ENCODE peak calls at places on chromosomes 3 and 15, in five cellular contexts. A is hepatocyte, V is mucosa of descending colon, P is IMR-90, I is left ventricle myocardium inferior. G is an unnamed sample. For H3K36me3, the result is how much of the 10 kb centered on the place peaks cover.

GRCh38 chr3:112582242-112582874 is 20.5 kb downstream of the SLC35A5 start:
- DNase-seq in V (no peak), I (no peak), P (peak), A (peak), G (no peak)

GRCh38 chr3:134312072-134312872 is 61.6 kb upstream of the RYK start:
- DNase-seq in I (no peak), P (no peak), V (peak), A (no peak), G (peak)

GRCh38 chr15:39391230-39391629 is 189.6 kb upstream of the THBS1 start:
- DNase-seq in I (no peak), V (no peak), A (no peak), P (no peak), G (no peak)

GRCh38 chr3:98733778-98734281 is 29.3 kb upstream of the ST3GAL6 start:
- DNase-seq in V (peak), P (no peak), I (no peak), A (peak), G (no peak)

GRCh38 chr3:43365601-43366305 is 79.4 kb downstream of the SNRK start:
- DNase-seq in A (no peak), V (no peak), I (no peak), P (no peak), G (peak)

GRCh38 chr3:119333773-119334492 is 39.8 kb downstream of the ARHGAP31 start:
- DNase-seq in V (no peak), I (peak), P (no peak), A (no peak), G (no peak)

GRCh38 chr15:77542491-77543001 is 90.2 kb downstream of the LINGO1 start:
- DNase-seq in A (no peak), I (no peak), V (no peak), P (peak), G (no peak)

GRCh38 chr3:20057612-20058180 is 17.4 kb downstream of the KAT2B start:
- DNase-seq in I (no peak), P (no peak), A (no peak), V (no peak), G (no peak)

GRCh38 chr15:98903377-98904018 is 104.1 kb downstream of the PGPEP1L start:
- DNase-seq in P (peak), V (no peak), A (no peak), I (no peak), G (no peak)

GRCh38 chr3:124483915-124484470 is 246.3 kb upstream of the UMPS start:
- DNase-seq in A (no peak), P (peak), V (no peak), I (no peak), G (no peak)

DNA sequence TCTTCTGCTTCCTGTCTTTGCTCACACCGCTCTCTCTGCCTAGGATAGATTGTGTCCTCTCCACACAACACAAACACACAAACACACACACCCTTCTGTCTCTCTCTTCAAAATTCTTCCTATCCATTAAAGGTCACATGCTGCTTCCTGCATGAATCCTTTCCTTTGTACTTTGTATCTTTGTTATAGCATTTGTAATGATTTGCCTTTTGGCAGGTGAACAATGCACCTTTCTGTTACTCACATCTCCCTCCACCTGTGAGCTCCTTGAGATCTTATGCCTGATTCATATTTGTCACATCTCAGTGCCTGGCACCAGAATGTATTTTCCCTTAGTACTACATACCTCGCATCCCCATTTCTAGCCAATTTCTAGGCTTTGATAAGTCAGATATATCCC is 251.4 kb upstream of the UMPS start:
- DNase-seq in V (no peak), P (no peak), I (no peak), A (no peak), G (no peak)
- H3K4me3 ChIP-seq in V (no peak), P (no peak), I (no peak), A (no peak), G (no peak)

GRCh38 chr3:17076940-17077605 is 192.3 kb downstream of the PLCL2 start:
- DNase-seq in A (no peak), I (no peak), V (no peak), P (no peak), G (no peak)
- H3K36me3 ChIP-seq in A (under half), I (under half), V (under half), P (under half), G (under half)

GRCh38 chr3:37519236-37519635 is 342.4 kb upstream of the CTDSPL start:
- DNase-seq in V (no peak), P (no peak), I (no peak), A (no peak), G (no peak)
- H3K4me3 ChIP-seq in V (no peak), P (no peak), I (no peak), A (no peak), G (no peak)

GRCh38 chr3:12585970-12586369 is 29.1 kb downstream of the MKRN2 start:
- DNase-seq in A (no peak), I (no peak), P (no peak), V (no peak), G (no peak)

GRCh38 chr3:12582730-12583129 is 25.8 kb downstream of the MKRN2 start:
- DNase-seq in A (no peak), I (no peak), P (no peak), V (no peak), G (no peak)

GRCh38 chr3:12585181-12585580 is 28.3 kb downstream of the MKRN2 start:
- DNase-seq in I (no peak), V (no peak), P (no peak), A (no peak), G (no peak)

GRCh38 chr3:12583280-12583679 is 26.4 kb downstream of the MKRN2 start:
- DNase-seq in I (no peak), A (no peak), P (no peak), V (no peak), G (no peak)

GRCh38 chr3:12584091-12584490 is 27.2 kb downstream of the MKRN2 start:
- DNase-seq in V (no peak), A (no peak), I (no peak), P (no peak), G (no peak)
- H3K36me3 ChIP-seq in V (under half), A (under half), I (half or more), P (half or more), G (under half)

DNA sequence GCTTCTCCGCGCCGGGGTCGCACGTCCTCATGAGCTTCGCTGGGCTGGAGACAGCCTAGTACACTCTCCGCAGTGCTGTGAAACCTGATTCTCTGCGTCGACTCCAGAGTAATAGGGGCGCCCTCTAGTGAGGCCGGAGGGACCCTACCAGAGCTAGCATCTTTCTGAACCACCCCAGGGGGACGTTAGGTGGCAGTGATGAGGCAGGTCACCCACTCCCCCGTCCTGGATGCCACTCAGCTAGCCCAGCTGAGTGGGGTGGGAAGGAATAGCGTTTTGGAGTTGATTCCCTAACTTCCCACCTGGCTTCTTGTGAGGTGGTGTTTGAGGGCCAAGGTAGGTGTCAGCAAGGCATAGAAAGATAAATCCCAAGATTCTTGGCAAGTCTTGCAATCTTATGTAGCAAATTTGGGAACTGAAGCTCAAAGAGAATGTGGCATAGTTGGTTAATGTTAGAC is 4.0 kb downstream of the DUOXA2 start:
- DNase-seq in I (peak), P (peak), V (peak), A (peak), G (peak)
- H3K4me3 ChIP-seq in I (peak), P (no peak), V (no peak), A (no peak), G (peak)

DNA sequence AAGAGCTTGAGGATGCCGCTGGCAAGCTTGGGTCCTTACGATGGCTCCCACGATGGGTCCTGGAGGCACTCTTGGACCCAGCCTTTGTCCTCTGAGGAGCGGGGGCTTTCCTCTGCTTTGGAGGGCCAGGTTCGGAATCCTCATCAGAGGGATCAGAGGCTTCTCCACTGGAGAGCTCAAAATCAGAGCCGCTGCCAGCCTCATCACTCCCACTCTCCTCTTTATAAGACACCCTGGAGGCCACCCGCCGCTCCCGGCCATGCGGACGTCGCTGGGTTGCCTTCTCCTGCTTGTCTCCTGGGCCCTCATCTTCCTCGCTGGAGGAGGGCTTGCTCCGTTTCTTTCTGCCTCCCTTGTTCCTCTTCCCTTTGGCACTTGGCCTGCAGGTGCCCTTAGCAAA is 20.0 kb downstream of the XPC start:
- DNase-seq in A (no peak), P (no peak), V (no peak), I (no peak), G (no peak)
- H3K36me3 ChIP-seq in A (under half), P (half or more), V (under half), I (half or more), G (half or more)

DNA sequence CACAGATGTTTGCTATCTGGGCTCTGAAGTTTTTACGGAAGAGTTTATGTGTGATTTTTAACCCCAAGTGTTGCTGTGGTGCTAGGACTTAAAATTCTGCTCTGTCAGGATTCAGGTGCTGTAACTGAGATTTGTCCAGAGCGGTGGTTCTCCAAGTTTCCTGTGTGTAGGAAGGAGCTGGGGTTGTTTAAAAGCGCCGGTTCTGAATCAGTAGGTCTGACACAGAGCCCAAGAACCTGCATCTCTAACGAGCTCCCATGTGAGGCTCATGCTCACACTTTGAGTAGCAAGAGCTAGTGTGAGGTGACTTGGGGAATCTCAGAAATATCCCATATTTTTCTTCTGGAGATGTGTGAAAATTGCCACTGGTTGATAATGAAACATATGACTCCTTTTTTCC is 325.5 kb downstream of the SATB1 start:
- DNase-seq in I (no peak), V (no peak), P (peak), A (no peak), G (no peak)
- H3K4me3 ChIP-seq in I (no peak), V (no peak), P (no peak), A (no peak), G (no peak)

GRCh38 chr3:149010966-149011365 is 19.6 kb downstream of the GYG1 start:
- DNase-seq in A (no peak), V (no peak), P (no peak), I (no peak), G (no peak)

GRCh38 chr3:149010504-149010951 is 19.2 kb downstream of the GYG1 start:
- DNase-seq in I (no peak), A (peak), V (no peak), P (peak), G (no peak)

GRCh38 chr3:149013726-149014125 is 22.4 kb downstream of the GYG1 start:
- DNase-seq in P (no peak), V (no peak), I (no peak), A (no peak), G (no peak)

GRCh38 chr3:149009732-149010131 is 18.4 kb downstream of the GYG1 start:
- DNase-seq in A (no peak), P (peak), V (peak), I (no peak), G (no peak)

DNA sequence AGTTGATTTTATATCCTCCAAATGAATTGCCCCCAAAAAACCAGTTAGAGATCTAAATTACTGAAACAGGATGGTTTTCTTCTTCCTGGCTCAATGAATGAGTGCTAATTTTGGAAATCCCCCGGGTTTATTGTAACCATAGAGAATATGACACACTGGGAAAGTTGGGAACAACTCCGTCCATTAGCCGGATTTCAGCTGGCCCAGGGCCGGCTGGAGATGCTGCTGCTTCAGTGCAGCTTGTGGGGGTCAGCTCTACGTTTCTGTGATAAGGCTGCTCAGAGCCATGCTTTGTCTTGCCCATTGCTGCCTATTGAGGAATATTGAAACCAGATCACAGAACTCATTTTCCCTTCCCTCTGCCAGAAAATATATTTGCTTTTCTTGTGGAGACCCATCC is 20.3 kb downstream of the GYG1 start:
- DNase-seq in V (no peak), P (no peak), A (no peak), I (peak), G (peak)
- H3K36me3 ChIP-seq in V (under half), P (under half), A (under half), I (half or more), G (under half)

DNA sequence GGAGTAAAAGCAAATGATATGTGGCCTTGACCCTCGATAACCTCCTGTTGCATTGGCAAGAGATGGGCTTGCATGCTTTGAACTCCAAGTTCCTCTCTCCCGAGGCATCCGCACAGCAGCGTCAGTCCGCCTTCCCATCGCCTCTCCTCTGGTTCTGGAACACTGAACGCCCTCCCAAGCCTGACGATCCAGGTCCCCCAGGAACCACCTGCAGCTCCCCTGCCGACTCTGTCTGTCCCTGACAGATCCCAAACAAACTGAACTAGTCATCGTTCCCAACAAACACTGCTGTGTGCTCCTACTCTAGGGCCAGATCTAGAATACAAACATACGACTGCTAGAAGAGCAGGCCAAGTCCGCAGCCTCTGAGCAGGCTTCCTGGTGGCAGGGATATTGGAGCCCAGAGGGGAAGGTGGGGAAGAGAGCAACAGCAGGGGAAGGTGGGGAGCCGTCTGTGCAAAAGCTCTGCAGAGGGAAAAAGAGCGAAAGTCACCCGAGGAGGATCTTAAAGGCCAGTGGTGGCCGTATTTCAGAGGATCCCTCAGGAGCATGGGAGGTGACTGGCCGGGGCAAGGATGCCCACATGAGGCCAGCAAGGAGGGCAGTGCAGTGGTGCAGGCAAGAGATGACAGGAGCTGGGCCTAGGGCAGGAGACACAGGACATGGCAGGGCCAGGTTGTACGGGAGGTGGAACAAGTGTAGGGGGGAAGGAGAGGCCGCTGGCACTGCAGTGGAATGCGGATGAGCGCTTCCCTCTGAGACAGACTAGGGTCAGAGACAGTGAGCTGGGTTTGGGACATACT is 50.8 kb downstream of the PCSK6 start:
- DNase-seq in P (no peak), A (no peak), V (no peak), I (no peak), G (peak)
- H3K4me3 ChIP-seq in P (no peak), A (no peak), V (no peak), I (no peak), G (no peak)